ENCODE peak calls at places on chromosomes 7 and 10, in five cellular contexts. B, A, T, E and O are unnamed samples. For H3K36me3, the result is how much of the 10 kb centered on the place peaks cover.

GRCh38 chr10:112565434-112566053 is 118.5 kb downstream of the VTI1A start:
- DNase-seq in B (peak), A (no peak), T (peak), E (peak), O (peak)

GRCh38 chr7:77759294-77759889 is 38.8 kb downstream of the TMEM60 start:
- DNase-seq in B (peak), A (no peak), T (peak), E (peak), O (peak)

GRCh38 chr7:132307465-132307864 is 268.8 kb downstream of the PLXNA4 start:
- DNase-seq in B (no peak), A (no peak), T (no peak), E (no peak), O (no peak)

GRCh38 chr7:107995184-107996071 is 7.5 kb downstream of the LAMB1 start:
- DNase-seq in B (peak), A (no peak), T (peak), E (peak), O (peak)

GRCh38 chr7:73822319-73823173 is 8.2 kb upstream of the CLDN4 start:
- DNase-seq in B (no peak), A (no peak), T (peak), E (peak), O (no peak)

GRCh38 chr10:46549171-46550075 is 7.0 kb downstream of the GPRIN2 start:
- DNase-seq in B (no peak), A (peak), T (no peak), E (no peak), O (no peak)

GRCh38 chr7:30421647-30422196 is 56.9 kb downstream of the NOD1 start:
- DNase-seq in B (no peak), A (no peak), T (no peak), E (no peak), O (no peak)

GRCh38 chr7:35272234-35272633 is 18.3 kb upstream of the TBX20 start:
- DNase-seq in B (no peak), A (no peak), T (no peak), E (no peak), O (no peak)

GRCh38 chr7:41156268-41156667 is 546.6 kb downstream of the INHBA start:
- DNase-seq in B (no peak), A (no peak), T (no peak), E (peak), O (no peak)

GRCh38 chr7:116753130-116753529 is 81.1 kb downstream of the MET start:
- DNase-seq in B (no peak), A (no peak), T (no peak), E (no peak), O (no peak)

GRCh38 chr10:71554671-71555070 is 158.0 kb downstream of the CDH23 start:
- DNase-seq in B (no peak), A (no peak), T (no peak), E (no peak), O (no peak)

GRCh38 chr7:84248267-84248666 is 53.7 kb upstream of the SEMA3A start:
- DNase-seq in B (no peak), A (no peak), T (peak), E (peak), O (no peak)

GRCh38 chr10:122988501-122988900 is 8.3 kb downstream of the PSTK start:
- DNase-seq in B (no peak), A (no peak), T (no peak), E (no peak), O (no peak)

GRCh38 chr7:32905175-32905662 is 13.7 kb upstream of the KBTBD2 start:
- DNase-seq in B (peak), A (no peak), T (peak), E (peak), O (peak)

GRCh38 chr7:23955145-23955544 is 245.1 kb downstream of the STK31 start:
- DNase-seq in B (no peak), A (no peak), T (no peak), E (peak), O (no peak)

GRCh38 chr10:43371418-43371817 is at the start of gene FXYD4:
- DNase-seq in B (no peak), A (peak), T (no peak), E (no peak), O (no peak)

GRCh38 chr10:33817647-33818046 is 483.2 kb upstream of the NRP1 start:
- DNase-seq in B (no peak), A (no peak), T (no peak), E (no peak), O (no peak)

GRCh38 chr10:126204320-126204719 is 184.0 kb downstream of the ADAM12 start:
- DNase-seq in B (no peak), A (no peak), T (no peak), E (no peak), O (no peak)

GRCh38 chr10:106535304-106535964 is 629.1 kb downstream of the SORCS1 start:
- DNase-seq in B (peak), A (no peak), T (no peak), E (no peak), O (no peak)

GRCh38 chr7:65216469-65216868 is 157.2 kb upstream of the ZNF92 start:
- DNase-seq in B (peak), A (peak), T (peak), E (peak), O (no peak)

GRCh38 chr10:130111848-130112180 is 1.2 kb upstream of the C10orf143 start:
- DNase-seq in B (no peak), A (no peak), T (no peak), E (no peak), O (no peak)

GRCh38 chr10:37700886-37701780 is 156.3 kb downstream of the ZNF248 start:
- DNase-seq in B (no peak), A (peak), T (no peak), E (no peak), O (no peak)

GRCh38 chr10:15898046-15898445 is 37.7 kb upstream of the MINDY3 start:
- DNase-seq in B (no peak), A (no peak), T (peak), E (peak), O (no peak)

GRCh38 chr10:992523-993340 is 4.5 kb downstream of the GTPBP4 start:
- DNase-seq in B (no peak), A (no peak), T (no peak), E (peak), O (no peak)

GRCh38 chr7:3463696-3464095 is 162.6 kb downstream of the SDK1 start:
- DNase-seq in B (no peak), A (no peak), T (no peak), E (no peak), O (peak)

GRCh38 chr10:665579-666091 is 23.8 kb downstream of the DIP2C start:
- DNase-seq in B (no peak), A (peak), T (peak), E (no peak), O (no peak)

GRCh38 chr7:131007439-131008330 is 273.7 kb upstream of the KLF14 start:
- DNase-seq in B (peak), A (no peak), T (peak), E (peak), O (no peak)

GRCh38 chr7:28858895-28859294 is 99.2 kb downstream of the TRIL start:
- DNase-seq in B (no peak), A (no peak), T (no peak), E (no peak), O (no peak)
- H3K36me3 ChIP-seq in B (under half), A (under half), T (under half), E (under half), O (under half)

DNA sequence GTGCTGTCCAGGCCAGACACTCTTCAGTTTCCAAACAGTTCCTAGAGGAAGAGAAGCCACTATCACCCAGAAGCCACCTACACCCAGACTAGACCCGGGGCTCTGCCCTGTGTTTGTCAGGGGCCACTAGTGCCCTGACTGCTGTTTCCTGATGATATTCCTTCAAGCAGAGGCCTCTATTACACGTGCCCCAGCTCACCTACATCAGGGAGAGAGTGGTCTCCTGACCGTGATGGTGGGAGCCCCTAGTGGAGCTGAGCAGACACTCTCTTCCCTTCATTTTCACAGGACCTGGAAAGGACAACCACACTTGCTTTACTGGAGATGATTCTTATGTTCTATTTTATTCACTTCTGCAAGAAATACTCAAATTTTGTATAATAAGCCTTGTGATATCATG is 9.2 kb downstream of the ZNF394 start:
- DNase-seq in B (no peak), A (no peak), T (no peak), E (no peak), O (no peak)
- H3K36me3 ChIP-seq in B (under half), A (under half), T (under half), E (under half), O (under half)

DNA sequence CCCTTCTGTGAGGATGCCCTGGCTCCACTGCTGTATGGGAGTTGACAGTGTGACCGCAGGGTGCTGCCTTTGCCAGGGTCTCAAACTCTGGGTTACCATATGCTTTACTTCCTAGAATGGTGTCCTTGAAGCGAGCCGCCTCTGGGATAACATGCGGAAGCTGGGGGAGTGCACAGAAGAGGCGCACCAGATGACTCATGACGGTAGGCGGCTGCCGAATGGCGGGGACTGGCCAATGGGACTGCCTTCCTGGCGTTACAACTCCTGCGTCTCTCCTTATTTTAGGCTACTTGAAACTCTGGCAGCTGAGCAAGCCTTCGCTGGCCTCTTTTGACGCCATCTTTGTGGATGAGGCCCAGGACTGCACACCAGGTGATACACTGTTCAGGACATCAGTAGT is 27.3 kb downstream of the FBH1 start:
- DNase-seq in B (no peak), A (no peak), T (no peak), E (no peak), O (no peak)
- H3K36me3 ChIP-seq in B (under half), A (half or more), T (under half), E (half or more), O (under half)

GRCh38 chr7:100027197-100027596 is 11.8 kb downstream of the ZKSCAN1 start:
- DNase-seq in B (no peak), A (no peak), T (no peak), E (no peak), O (no peak)
- H3K36me3 ChIP-seq in B (under half), A (half or more), T (under half), E (half or more), O (half or more)

GRCh38 chr7:845731-846130 is 13.5 kb downstream of the SUN1 start:
- DNase-seq in B (no peak), A (no peak), T (no peak), E (no peak), O (no peak)

GRCh38 chr7:853366-854117 is 21.3 kb downstream of the SUN1 start:
- DNase-seq in B (no peak), A (no peak), T (no peak), E (no peak), O (no peak)

GRCh38 chr7:849145-849544 is 16.9 kb downstream of the SUN1 start:
- DNase-seq in B (no peak), A (no peak), T (no peak), E (no peak), O (no peak)

GRCh38 chr7:851204-851603 is 18.9 kb downstream of the SUN1 start:
- DNase-seq in B (no peak), A (no peak), T (no peak), E (no peak), O (no peak)

DNA sequence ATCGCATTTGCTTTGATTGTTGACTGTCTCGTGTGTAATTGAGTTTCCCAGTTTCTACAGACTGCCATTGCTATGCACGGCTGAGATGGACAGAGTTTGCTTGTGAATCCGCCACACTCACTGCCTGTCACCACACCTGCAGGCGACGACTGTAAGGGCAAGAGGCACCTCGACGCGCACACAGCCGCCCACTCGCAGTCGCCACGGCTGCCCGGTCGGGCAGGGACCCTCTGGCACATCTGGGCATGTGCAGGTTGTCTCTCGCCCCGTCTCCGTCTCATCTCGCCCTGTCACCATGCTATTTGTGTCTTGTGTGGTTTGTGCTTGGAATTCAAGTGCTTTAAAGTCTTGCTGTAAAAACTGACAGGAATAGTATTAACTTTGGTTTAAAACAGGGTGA is 17.5 kb downstream of the SUN1 start:
- DNase-seq in B (no peak), A (no peak), T (no peak), E (no peak), O (no peak)
- H3K36me3 ChIP-seq in B (under half), A (half or more), T (under half), E (half or more), O (under half)

DNA sequence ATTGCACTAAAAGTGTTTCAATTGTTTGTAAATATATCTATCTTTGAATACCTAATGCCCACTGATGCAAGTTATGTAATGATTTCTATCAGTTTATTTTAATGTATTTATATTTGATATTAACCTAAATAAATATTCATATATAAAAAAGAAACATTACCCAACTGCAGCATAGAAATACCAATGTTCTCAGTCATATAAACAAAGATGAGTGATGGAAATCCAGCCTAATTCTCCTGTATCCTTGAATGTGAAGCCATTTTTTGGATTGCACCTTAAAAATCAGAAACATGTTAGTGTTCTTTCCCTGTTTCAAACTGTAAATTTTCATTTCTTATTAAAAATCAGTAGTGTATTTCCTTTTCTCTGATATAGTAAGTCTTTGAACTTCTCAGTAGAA is 305.8 kb upstream of the GNAI1 start:
- DNase-seq in B (no peak), A (no peak), T (peak), E (no peak), O (no peak)
- H3K36me3 ChIP-seq in B (under half), A (under half), T (under half), E (under half), O (under half)